ENCODE peak calls at places on chromosomes 5 and 9, in nine cellular contexts. D, E, R, Y, I, K, W, N and X are unnamed samples.

GRCh38 chr9:84411647-84412267 is 71.2 kb upstream of the SLC28A3 start:
- DNase-seq in D (no peak), E (no peak), R (no peak), Y (no peak), I (no peak), K (no peak), W (no peak), N (no peak), X (no peak)

GRCh38 chr5:17289681-17290619 is 72.5 kb downstream of the BASP1 start:
- DNase-seq in D (peak), E (no peak), R (no peak), Y (no peak), I (no peak), K (peak), W (no peak), N (peak), X (no peak)

GRCh38 chr9:85569988-85570387 is 171.8 kb downstream of the AGTPBP1 start:
- DNase-seq in D (peak), E (peak), R (no peak), Y (no peak), I (peak), K (peak), W (no peak), N (peak), X (peak)

GRCh38 chr5:124451721-124452383 is 294.6 kb downstream of the ZNF608 start:
- DNase-seq in D (no peak), E (no peak), R (no peak), Y (no peak), I (no peak), K (no peak), W (no peak), N (no peak), X (no peak)

GRCh38 chr9:95182854-95183563 is 134.5 kb downstream of the FANCC start:
- DNase-seq in D (no peak), E (no peak), R (no peak), Y (no peak), I (no peak), K (no peak), W (no peak), N (peak), X (no peak)

GRCh38 chr5:147303251-147303650 is 68.4 kb downstream of the STK32A start:
- DNase-seq in D (peak), E (no peak), R (no peak), Y (no peak), I (peak), K (no peak), W (no peak), N (no peak), X (no peak)

GRCh38 chr5:106093149-106093548 is 1577.6 kb downstream of the EFNA5 start:
- DNase-seq in D (no peak), E (peak), R (no peak), Y (no peak), I (no peak), K (no peak), W (no peak), N (no peak), X (peak)

GRCh38 chr5:112485802-112486427 is 66.8 kb upstream of the EPB41L4A start:
- DNase-seq in D (no peak), E (no peak), R (no peak), Y (no peak), I (no peak), K (peak), W (no peak), N (no peak), X (no peak)

GRCh38 chr5:31824886-31825774 is 186.2 kb downstream of the PDZD2 start:
- DNase-seq in D (peak), E (peak), R (peak), Y (peak), I (peak), K (peak), W (peak), N (peak), X (peak)

GRCh38 chr9:131758972-131759647 is 19.2 kb upstream of the RAPGEF1 start:
- DNase-seq in D (no peak), E (peak), R (no peak), Y (no peak), I (peak), K (no peak), W (no peak), N (no peak), X (peak)

GRCh38 chr5:59021286-59021673 is 438.4 kb downstream of the RAB3C start:
- DNase-seq in D (no peak), E (no peak), R (no peak), Y (no peak), I (no peak), K (no peak), W (no peak), N (no peak), X (no peak)

GRCh38 chr5:68749648-68750047 is 344.2 kb upstream of the SLC30A5 start:
- DNase-seq in D (no peak), E (peak), R (no peak), Y (no peak), I (peak), K (no peak), W (no peak), N (no peak), X (no peak)

GRCh38 chr9:136787690-136788400 is 3.3 kb upstream of the TMEM141 start:
- DNase-seq in D (no peak), E (peak), R (peak), Y (peak), I (peak), K (peak), W (no peak), N (peak), X (no peak)

GRCh38 chr5:75389430-75389829 is 52.4 kb downstream of the HMGCR start:
- DNase-seq in D (no peak), E (no peak), R (no peak), Y (no peak), I (no peak), K (no peak), W (no peak), N (no peak), X (no peak)

GRCh38 chr5:135534609-135535419 is 950 bp downstream of the NEUROG1 start:
- DNase-seq in D (no peak), E (no peak), R (no peak), Y (no peak), I (peak), K (no peak), W (no peak), N (no peak), X (peak)

GRCh38 chr5:60210810-60211209 is 317.3 kb upstream of the PDE4D start:
- DNase-seq in D (no peak), E (no peak), R (no peak), Y (no peak), I (no peak), K (no peak), W (no peak), N (no peak), X (no peak)

GRCh38 chr9:135167839-135168378 is 80.4 kb downstream of the OLFM1 start:
- DNase-seq in D (no peak), E (no peak), R (no peak), Y (no peak), I (no peak), K (no peak), W (no peak), N (no peak), X (no peak)

GRCh38 chr5:95735436-95735835 is 4.3 kb downstream of the RHOBTB3 start:
- DNase-seq in D (peak), E (no peak), R (no peak), Y (no peak), I (no peak), K (no peak), W (no peak), N (no peak), X (no peak)

GRCh38 chr5:33793836-33794549 is 97.8 kb downstream of the ADAMTS12 start:
- DNase-seq in D (no peak), E (no peak), R (no peak), Y (no peak), I (peak), K (no peak), W (no peak), N (no peak), X (peak)

GRCh38 chr9:100222674-100223073 is 123.6 kb downstream of the INVS start:
- DNase-seq in D (peak), E (peak), R (no peak), Y (no peak), I (peak), K (peak), W (no peak), N (no peak), X (peak)

GRCh38 chr5:95962785-95963184 is 1.1 kb upstream of the ELL2 start:
- DNase-seq in D (no peak), E (no peak), R (no peak), Y (peak), I (no peak), K (no peak), W (no peak), N (peak), X (no peak)

GRCh38 chr9:75658301-75658919 is 232.1 kb upstream of the PCSK5 start:
- DNase-seq in D (peak), E (no peak), R (no peak), Y (no peak), I (no peak), K (no peak), W (no peak), N (no peak), X (peak)

GRCh38 chr9:76521244-76521673 is 62.3 kb downstream of the GCNT1 start:
- DNase-seq in D (no peak), E (peak), R (no peak), Y (no peak), I (no peak), K (no peak), W (no peak), N (no peak), X (no peak)

GRCh38 chr5:173882632-173883031 is 5.5 kb upstream of the CPEB4 start:
- DNase-seq in D (no peak), E (peak), R (no peak), Y (no peak), I (peak), K (no peak), W (no peak), N (no peak), X (no peak)
- H3K4me3 ChIP-seq in D (no peak), E (no peak), R (no peak), Y (no peak), I (no peak), K (no peak), W (no peak), N (no peak), X (no peak)

DNA sequence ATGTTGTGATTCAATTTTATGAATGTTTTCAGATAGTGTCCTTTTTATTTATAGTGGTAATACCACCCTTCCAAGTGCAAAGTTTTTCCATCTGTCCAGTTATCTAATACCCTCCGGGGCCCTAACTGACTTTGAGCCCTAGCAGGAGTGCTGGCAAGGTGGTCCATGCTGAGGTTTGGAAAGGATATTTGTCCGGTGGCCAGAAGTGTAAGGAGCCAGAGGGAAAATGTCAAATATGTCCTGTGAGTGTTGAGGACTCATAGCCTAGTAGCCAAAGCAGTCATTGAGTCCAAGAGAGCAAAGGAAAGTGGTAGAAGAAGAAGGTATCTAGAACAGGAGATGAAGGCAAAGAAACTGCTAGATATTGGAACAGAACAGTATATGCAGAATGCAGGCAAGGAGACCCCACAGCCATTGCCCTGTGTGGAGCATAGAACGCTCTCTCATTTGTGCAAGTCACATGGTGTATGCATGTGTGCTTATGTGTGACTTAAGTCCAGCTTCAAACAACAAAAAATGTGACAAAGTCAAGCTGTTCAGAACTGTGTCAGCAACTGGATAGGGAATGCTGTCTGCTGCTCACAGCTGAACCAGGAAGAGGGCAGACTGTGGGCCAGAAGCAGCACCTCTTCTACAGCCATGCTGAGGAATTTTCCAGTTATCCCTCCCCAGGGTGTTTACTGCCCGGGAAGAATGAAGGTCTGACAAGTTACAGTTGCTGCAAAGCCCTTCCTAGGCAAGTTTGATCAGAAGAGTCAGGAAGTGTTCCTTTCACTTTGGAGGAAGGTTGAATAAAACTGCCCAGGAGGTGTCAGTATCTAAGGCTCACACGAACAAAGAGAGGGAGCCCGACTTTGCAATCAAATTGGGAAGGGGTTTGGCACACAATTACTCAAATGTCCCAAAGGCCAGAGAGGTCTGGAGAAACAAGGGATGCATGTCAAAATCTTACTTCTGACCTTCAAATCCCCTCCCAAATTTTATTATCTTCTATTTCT is 463.3 kb upstream of the DMAC1 start:
- DNase-seq in D (no peak), E (no peak), R (no peak), Y (no peak), I (no peak), K (peak), W (no peak), N (no peak), X (no peak)
- TF ChIP-seq CTCF in D (no peak), E (no peak), R (no peak), Y (peak), I (no peak), K (no peak), W (no peak), N (peak), X (no peak)

GRCh38 chr5:54229041-54229780 is 81.2 kb downstream of the ARL15 start:
- DNase-seq in D (peak), E (peak), R (peak), Y (peak), I (peak), K (peak), W (peak), N (peak), X (peak)

DNA sequence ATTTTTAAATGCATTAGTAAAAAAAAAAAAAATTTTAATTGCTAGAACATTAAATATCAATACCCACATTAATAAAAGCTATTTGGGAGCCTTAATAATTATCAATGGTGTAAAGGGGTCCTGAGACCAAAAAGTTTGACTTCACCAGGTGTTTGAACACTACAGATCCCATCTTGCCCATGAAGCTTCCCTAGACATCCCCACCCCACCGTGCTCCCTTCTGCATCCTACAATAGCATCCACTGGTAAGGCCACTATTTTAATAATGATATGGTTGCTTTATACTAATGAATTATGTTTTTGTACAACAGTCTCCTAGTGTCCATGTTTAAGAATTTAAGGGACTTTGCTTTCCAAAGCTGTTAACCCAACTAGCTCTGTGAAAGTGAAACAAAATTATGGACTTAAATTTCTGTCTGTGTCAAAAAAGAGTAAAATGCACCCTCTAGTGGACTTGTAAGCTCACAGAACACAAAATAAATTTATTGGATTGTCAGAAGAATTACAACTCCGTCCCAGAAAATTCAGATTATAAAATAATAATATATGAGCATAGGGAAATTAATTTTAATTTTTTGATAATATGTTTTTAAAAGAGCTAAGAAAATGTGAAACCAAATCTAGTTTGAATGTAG is 76.0 kb downstream of the ARL15 start:
- DNase-seq in D (peak), E (peak), R (no peak), Y (no peak), I (peak), K (peak), W (no peak), N (no peak), X (no peak)
- H3K4me3 ChIP-seq in D (no peak), E (no peak), R (no peak), Y (no peak), I (no peak), K (no peak), W (no peak), N (no peak), X (no peak)

GRCh38 chr5:114308017-114308416 is 53.9 kb upstream of the KCNN2 start:
- DNase-seq in D (no peak), E (no peak), R (no peak), Y (no peak), I (no peak), K (no peak), W (no peak), N (no peak), X (no peak)

GRCh38 chr5:114310666-114311065 is 51.2 kb upstream of the KCNN2 start:
- DNase-seq in D (no peak), E (no peak), R (no peak), Y (no peak), I (no peak), K (no peak), W (no peak), N (no peak), X (no peak)

GRCh38 chr5:114308508-114308907 is 53.4 kb upstream of the KCNN2 start:
- DNase-seq in D (no peak), E (no peak), R (no peak), Y (no peak), I (no peak), K (no peak), W (no peak), N (no peak), X (no peak)

DNA sequence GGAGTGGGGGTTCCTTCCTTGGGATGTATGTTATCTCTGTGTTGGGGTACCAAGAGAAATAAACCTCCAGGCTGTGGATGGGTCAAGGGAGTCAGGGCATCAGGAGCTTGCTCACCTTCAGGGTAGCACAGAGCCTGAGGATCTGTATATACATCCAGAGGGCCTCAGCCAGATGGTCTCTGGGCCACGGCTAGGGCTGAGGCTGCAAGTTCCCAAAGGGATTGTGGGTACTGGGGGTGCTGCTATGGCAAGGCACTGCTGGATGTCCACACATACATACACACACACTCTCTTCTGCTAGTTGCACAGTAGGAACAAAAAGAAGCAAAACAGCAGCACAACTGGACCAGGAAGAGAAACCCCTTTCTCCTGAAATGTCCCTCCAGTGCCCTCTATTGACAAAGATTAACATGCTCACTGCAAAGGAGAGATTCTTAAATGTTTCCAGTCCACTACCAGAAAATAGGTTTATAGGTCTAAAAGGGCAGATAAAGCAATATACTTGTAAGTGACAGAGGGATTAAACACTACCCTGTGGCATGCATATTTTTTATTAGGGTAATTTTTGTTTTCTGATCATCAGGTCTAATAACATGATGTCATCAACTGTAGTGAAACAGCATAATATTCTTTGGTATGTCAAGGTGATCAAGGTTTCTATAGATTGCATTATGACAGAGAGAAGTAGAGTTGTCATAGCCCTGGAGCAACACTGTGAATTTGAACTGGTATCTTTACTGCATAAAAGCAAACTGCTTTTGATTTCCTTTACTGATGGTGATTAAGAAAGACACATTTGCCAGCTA is 56.3 kb upstream of the KCNN2 start:
- DNase-seq in D (peak), E (peak), R (no peak), Y (no peak), I (peak), K (peak), W (no peak), N (peak), X (peak)
- TF ChIP-seq CTCF in D (peak), E (peak), R (peak), Y (no peak), I (peak), K (peak), W (no peak), N (peak), X (peak)